ENCODE peak calls at places on chromosomes 2 and 18, in five cellular contexts. D, Y, J, N and K are unnamed samples.
A peak's percentile ranks its signal among the peaks of the same experiment; 100 is the strongest.

GRCh38 chr2:168152902-168153301 is 94.5 kb downstream of the STK39 start:
- DNase-seq in N (no peak), D (no peak), Y (no peak), J (no peak), K (no peak)

GRCh38 chr2:174729797-174730529 is 34.3 kb downstream of the CHRNA1 start:
- DNase-seq in N (no peak), D (no peak), Y (no peak), J (peak; percentile 59), K (no peak)

GRCh38 chr2:131047920-131048560 is 45.2 kb downstream of the FAM168B start:
- DNase-seq in N (no peak), D (no peak), J (no peak), Y (no peak), K (no peak)

GRCh38 chr2:201960300-201960699 is 73.4 kb upstream of the FZD7 start:
- DNase-seq in N (no peak), D (no peak), Y (no peak), J (no peak), K (no peak)

GRCh38 chr2:71531522-71532047 is 78.2 kb downstream of the DYSF start:
- DNase-seq in N (no peak), J (no peak), D (no peak), Y (peak; percentile 9), K (peak; percentile 35)

GRCh38 chr2:29014811-29015414 is 33.8 kb downstream of the TOGARAM2 start:
- DNase-seq in N (no peak), D (peak; percentile 77), J (no peak), Y (peak; percentile 54), K (peak; percentile 79)

GRCh38 chr2:63790913-63791312 is 50.8 kb upstream of the UGP2 start:
- DNase-seq in J (no peak), Y (peak; percentile 88), N (no peak), D (peak; percentile 6), K (no peak)

GRCh38 chr2:119730598-119731278 is 29.0 kb upstream of the PTPN4 start:
- DNase-seq in D (no peak), N (no peak), J (peak; percentile 26), Y (no peak), K (no peak)

GRCh38 chr2:8496617-8497016 is 185.2 kb upstream of the ID2 start:
- DNase-seq in Y (no peak), J (no peak), D (no peak), N (no peak), K (no peak)

GRCh38 chr2:237596856-237597679 is 6.5 kb upstream of the RAB17 start:
- DNase-seq in D (no peak), J (no peak), N (no peak), Y (no peak), K (no peak)

GRCh38 chr2:86610871-86611270 is 12.8 kb downstream of the RNF103 start:
- DNase-seq in D (no peak), J (no peak), N (no peak), Y (no peak), K (no peak)

GRCh38 chr2:173216668-173217067 is 138.0 kb upstream of the CDCA7 start:
- DNase-seq in J (no peak), N (no peak), Y (no peak), D (peak; percentile 10), K (no peak)

GRCh38 chr2:174778479-174778962 is 14.2 kb upstream of the CHRNA1 start:
- DNase-seq in J (no peak), N (no peak), D (peak; percentile 92), Y (peak; percentile 98), K (peak; percentile 12)

GRCh38 chr18:70288851-70289328 is at the start of gene SOCS6:
- DNase-seq in D (peak; percentile 32), J (peak; percentile 84), N (peak; percentile 59), Y (peak; percentile 78), K (peak; percentile 69)

GRCh38 chr2:43083710-43084698 is 142.4 kb downstream of the ZFP36L2 start:
- DNase-seq in N (no peak), D (peak; percentile 72), Y (peak; percentile 85), J (peak; percentile 68), K (peak; percentile 35)

GRCh38 chr18:68916734-68917133 is 118.9 kb downstream of the CCDC102B start:
- DNase-seq in D (no peak), J (no peak), N (no peak), Y (no peak), K (no peak)

GRCh38 chr2:75241696-75242095 is 42.4 kb upstream of the TACR1 start:
- DNase-seq in J (no peak), N (no peak), D (peak; percentile 42), Y (peak; percentile 43), K (peak; percentile 58)

GRCh38 chr2:200486529-200486928 is 23.3 kb downstream of the KCTD18 start:
- DNase-seq in Y (no peak), D (no peak), J (no peak), N (no peak), K (no peak)

GRCh38 chr2:171837736-171838135 is 56.3 kb downstream of the SLC25A12 start:
- DNase-seq in D (peak; percentile 36), Y (peak; percentile 72), J (no peak), N (no peak), K (no peak)

GRCh38 chr2:46296216-46296839 is 879 bp upstream of the EPAS1 start:
- DNase-seq in J (peak; percentile 64), Y (no peak), D (peak; percentile 52), N (no peak), K (peak; percentile 68)

GRCh38 chr18:22711381-22711717 is 221.8 kb upstream of the RBBP8 start:
- DNase-seq in D (no peak), N (no peak), Y (no peak), J (no peak), K (no peak)

GRCh38 chr2:200156140-200156858 is 150.2 kb upstream of the SPATS2L start:
- DNase-seq in J (no peak), N (no peak), D (peak; percentile 2), Y (peak; percentile 79), K (no peak)

GRCh38 chr2:102126169-102126568 is 16.4 kb upstream of the IL1R1 start:
- DNase-seq in Y (peak; percentile 24), D (no peak), N (no peak), J (no peak), K (no peak)

GRCh38 chr2:10229462-10230099 is 73.1 kb upstream of the HPCAL1 start:
- DNase-seq in D (no peak), Y (no peak), J (no peak), N (no peak), K (no peak)

GRCh38 chr2:239597216-239597615 is 196.4 kb upstream of the HDAC4 start:
- DNase-seq in J (peak; percentile 35), N (no peak), D (no peak), Y (no peak), K (no peak)

GRCh38 chr18:58603365-58604067 is 25.4 kb downstream of the ALPK2 start:
- DNase-seq in Y (no peak), D (no peak), J (no peak), N (no peak), K (no peak)

GRCh38 chr2:120930861-120931260 is 195.2 kb downstream of the GLI2 start:
- DNase-seq in J (no peak), N (no peak), D (no peak), Y (no peak), K (no peak)

GRCh38 chr2:210199186-210199765 is 26.0 kb downstream of the ACADL start:
- DNase-seq in J (no peak), D (peak; percentile 27), Y (peak; percentile 43), N (no peak), K (peak; percentile 39)